ENCODE peak calls at places on chromosomes 11 and 22, in nine cellular contexts. Y, B, C, U, M, F, O, G and I are unnamed samples.

GRCh38 chr11:71478216-71478840 is 25.3 kb downstream of the NADSYN1 start:
- DNase-seq in Y (no peak), B (no peak), C (no peak), U (no peak), M (no peak), F (no peak), O (no peak), G (no peak), I (no peak)

GRCh38 chr22:49783036-49783746 is 44.5 kb downstream of the BRD1 start:
- DNase-seq in Y (no peak), B (no peak), C (no peak), U (no peak), M (no peak), F (no peak), O (no peak), G (no peak), I (no peak)

GRCh38 chr11:75719639-75720239 is 2.1 kb downstream of the MOGAT2 start:
- DNase-seq in Y (peak), B (no peak), C (no peak), U (no peak), M (no peak), F (no peak), O (no peak), G (no peak), I (no peak)

GRCh38 chr22:40877488-40877887 is 15.6 kb upstream of the DNAJB7 start:
- DNase-seq in Y (no peak), B (no peak), C (no peak), U (no peak), M (no peak), F (no peak), O (no peak), G (no peak), I (no peak)

GRCh38 chr22:22754961-22755777 is 110.8 kb downstream of the GGTLC2 start:
- DNase-seq in Y (peak), B (no peak), C (no peak), U (no peak), M (no peak), F (no peak), O (no peak), G (no peak), I (no peak)

GRCh38 chr11:117744471-117745280 is 52.3 kb downstream of the DSCAML1 start:
- DNase-seq in Y (no peak), B (no peak), C (no peak), U (no peak), M (no peak), F (no peak), O (no peak), G (no peak), I (no peak)

GRCh38 chr22:49977578-49977977 is 17.0 kb downstream of the PIM3 start:
- DNase-seq in Y (peak), B (no peak), C (no peak), U (no peak), M (no peak), F (peak), O (no peak), G (no peak), I (no peak)

GRCh38 chr11:127345819-127346459 is 345.4 kb upstream of the KIRREL3 start:
- DNase-seq in Y (no peak), B (no peak), C (no peak), U (peak), M (peak), F (no peak), O (peak), G (no peak), I (peak)

GRCh38 chr22:49358041-49358440 is 469.6 kb downstream of the BRD1 start:
- DNase-seq in Y (peak), B (no peak), C (no peak), U (no peak), M (no peak), F (no peak), O (no peak), G (no peak), I (no peak)

GRCh38 chr11:119999220-119999619 is 138.7 kb downstream of the TRIM29 start:
- DNase-seq in Y (no peak), B (no peak), C (no peak), U (no peak), M (no peak), F (no peak), O (peak), G (no peak), I (no peak)

GRCh38 chr22:45007946-45008852 is 1.6 kb downstream of the PHF21B start:
- DNase-seq in Y (no peak), B (no peak), C (no peak), U (peak), M (no peak), F (no peak), O (no peak), G (no peak), I (no peak)

GRCh38 chr22:30873661-30874060 is 94.9 kb downstream of the MORC2 start:
- DNase-seq in Y (peak), B (no peak), C (no peak), U (no peak), M (no peak), F (no peak), O (no peak), G (no peak), I (no peak)

GRCh38 chr11:508956-509355 is 1.9 kb upstream of the RNH1 start:
- DNase-seq in Y (no peak), B (no peak), C (no peak), U (no peak), M (no peak), F (no peak), O (no peak), G (no peak), I (no peak)
- TF ChIP-seq CTCF in Y (no peak), B (no peak), C (no peak), U (no peak), M (no peak), F (no peak), O (no peak), G (no peak), I (no peak)

GRCh38 chr11:27518522-27518921 is 12.0 kb upstream of the LIN7C start:
- DNase-seq in Y (no peak), B (no peak), C (no peak), U (no peak), M (no peak), F (no peak), O (no peak), G (no peak), I (no peak)

GRCh38 chr11:27520226-27520625 is 13.7 kb upstream of the LIN7C start:
- DNase-seq in Y (no peak), B (no peak), C (no peak), U (no peak), M (no peak), F (no peak), O (no peak), G (no peak), I (no peak)

GRCh38 chr11:27528711-27529110 is 22.1 kb upstream of the LIN7C start:
- DNase-seq in Y (no peak), B (no peak), C (no peak), U (no peak), M (no peak), F (no peak), O (no peak), G (no peak), I (no peak)

GRCh38 chr11:27525824-27526516 is 19.4 kb upstream of the LIN7C start:
- DNase-seq in Y (no peak), B (no peak), C (no peak), U (no peak), M (no peak), F (no peak), O (no peak), G (no peak), I (no peak)

GRCh38 chr11:27524155-27524554 is 17.6 kb upstream of the LIN7C start:
- DNase-seq in Y (no peak), B (no peak), C (no peak), U (no peak), M (peak), F (no peak), O (no peak), G (peak), I (no peak)
- TF ChIP-seq CTCF in Y (no peak), B (no peak), C (peak), U (no peak), M (peak), F (no peak), O (no peak), G (peak), I (no peak)

GRCh38 chr22:47168441-47168840 is 406.0 kb downstream of the TBC1D22A start:
- DNase-seq in Y (peak), B (peak), C (no peak), U (no peak), M (no peak), F (no peak), O (no peak), G (no peak), I (no peak)

GRCh38 chr22:47171441-47172221 is 409.2 kb downstream of the TBC1D22A start:
- DNase-seq in Y (peak), B (peak), C (no peak), U (no peak), M (no peak), F (no peak), O (no peak), G (no peak), I (no peak)

GRCh38 chr22:47169801-47170140 is 407.3 kb downstream of the TBC1D22A start:
- DNase-seq in Y (peak), B (peak), C (no peak), U (no peak), M (no peak), F (no peak), O (no peak), G (no peak), I (no peak)

GRCh38 chr22:47167056-47167455 is 404.6 kb downstream of the TBC1D22A start:
- DNase-seq in Y (peak), B (no peak), C (no peak), U (no peak), M (no peak), F (no peak), O (no peak), G (no peak), I (no peak)

GRCh38 chr22:47168900-47169800 is 406.7 kb downstream of the TBC1D22A start:
- DNase-seq in Y (peak), B (peak), C (no peak), U (no peak), M (peak), F (no peak), O (peak), G (no peak), I (no peak)
- TF ChIP-seq CTCF in Y (no peak), B (no peak), C (peak), U (no peak), M (peak), F (no peak), O (no peak), G (peak), I (no peak)

GRCh38 chr11:68506908-68507307 is 46.4 kb downstream of the PPP6R3 start:
- DNase-seq in Y (no peak), B (no peak), C (no peak), U (no peak), M (no peak), F (no peak), O (no peak), G (no peak), I (no peak)
- TF ChIP-seq CTCF in Y (no peak), B (no peak), C (no peak), U (no peak), M (peak), F (no peak), O (no peak), G (peak), I (no peak)